ENCODE peak calls at places on chromosome 10, in four cellular contexts. X is K562, Q is upper lobe of left lung, Y is endothelial cell of umbilical vein. I is an unnamed sample.

GRCh38 chr10:99372546-99373271 is 43.6 kb downstream of the CNNM1 start:
- DNase-seq in Q (no peak), Y (no peak), X (no peak), I (no peak)

GRCh38 chr10:112675560-112676083 is 228.6 kb downstream of the VTI1A start:
- DNase-seq in X (peak), Y (no peak), Q (no peak), I (no peak)

GRCh38 chr10:119197921-119198320 is 9.4 kb upstream of the GRK5 start:
- DNase-seq in X (no peak), Q (no peak), Y (peak), I (no peak)

GRCh38 chr10:18532881-18533535 is 118.4 kb downstream of the NSUN6 start:
- DNase-seq in Q (no peak), Y (no peak), X (no peak), I (no peak)

GRCh38 chr10:121043124-121043849 is 192.1 kb downstream of the WDR11 start:
- DNase-seq in Q (peak), Y (no peak), X (no peak), I (no peak)

GRCh38 chr10:59678884-59679301 is 30.8 kb downstream of the SLC16A9 start:
- DNase-seq in Y (peak), X (no peak), Q (no peak), I (no peak)

GRCh38 chr10:91909178-91909677 is at the start of gene FGFBP3:
- DNase-seq in X (peak), Q (no peak), Y (no peak), I (no peak)

GRCh38 chr10:14926722-14927416 is 27.0 kb downstream of the DCLRE1C start:
- DNase-seq in Q (no peak), X (no peak), Y (no peak), I (no peak)

GRCh38 chr10:33134011-33134751 is 176.2 kb upstream of the ITGB1 start:
- DNase-seq in X (no peak), Y (peak), Q (no peak), I (no peak)

GRCh38 chr10:70649526-70649925 is 22.8 kb upstream of the ADAMTS14 start:
- DNase-seq in Y (no peak), Q (no peak), X (peak), I (no peak)

GRCh38 chr10:132329565-132330485 is 2.2 kb upstream of the LRRC27 start:
- DNase-seq in X (peak), Q (no peak), Y (peak), I (peak)

GRCh38 chr10:91345716-91346115 is 64.4 kb upstream of the HECTD2 start:
- DNase-seq in X (no peak), Q (no peak), Y (no peak), I (no peak)

GRCh38 chr10:86413046-86413728 is 46.6 kb upstream of the GRID1 start:
- DNase-seq in Y (no peak), Q (no peak), X (no peak), I (no peak)

GRCh38 chr10:46523881-46524470 is 32.5 kb downstream of the GPRIN2 start:
- DNase-seq in Q (no peak), Y (no peak), X (no peak), I (peak)

GRCh38 chr10:131000737-131001136 is 310.8 kb downstream of the TCERG1L start:
- DNase-seq in X (no peak), Q (no peak), Y (no peak), I (no peak)

GRCh38 chr10:7260912-7261700 is 149.7 kb downstream of the SFMBT2 start:
- DNase-seq in Q (no peak), Y (no peak), X (no peak), I (no peak)

GRCh38 chr10:45044290-45044689 is 43.6 kb downstream of the ZNF22 start:
- DNase-seq in Y (no peak), Q (no peak), X (no peak), I (no peak)

GRCh38 chr10:89090760-89091455 is 100.3 kb downstream of the FAS start:
- DNase-seq in Y (no peak), Q (no peak), X (no peak), I (no peak)

GRCh38 chr10:9579110-9579705 is 1438.5 kb upstream of the CELF2 start:
- DNase-seq in Y (no peak), X (no peak), Q (no peak), I (no peak)

GRCh38 chr10:112639291-112639690 is 192.3 kb downstream of the VTI1A start:
- DNase-seq in X (no peak), Y (no peak), Q (no peak), I (no peak)

GRCh38 chr10:125756853-125757487 is 18.7 kb downstream of the MMP21 start:
- DNase-seq in Y (peak), X (no peak), Q (no peak), I (no peak)

GRCh38 chr10:7258948-7259523 is 151.8 kb downstream of the SFMBT2 start:
- DNase-seq in Q (no peak), Y (no peak), X (no peak), I (no peak)

DNA sequence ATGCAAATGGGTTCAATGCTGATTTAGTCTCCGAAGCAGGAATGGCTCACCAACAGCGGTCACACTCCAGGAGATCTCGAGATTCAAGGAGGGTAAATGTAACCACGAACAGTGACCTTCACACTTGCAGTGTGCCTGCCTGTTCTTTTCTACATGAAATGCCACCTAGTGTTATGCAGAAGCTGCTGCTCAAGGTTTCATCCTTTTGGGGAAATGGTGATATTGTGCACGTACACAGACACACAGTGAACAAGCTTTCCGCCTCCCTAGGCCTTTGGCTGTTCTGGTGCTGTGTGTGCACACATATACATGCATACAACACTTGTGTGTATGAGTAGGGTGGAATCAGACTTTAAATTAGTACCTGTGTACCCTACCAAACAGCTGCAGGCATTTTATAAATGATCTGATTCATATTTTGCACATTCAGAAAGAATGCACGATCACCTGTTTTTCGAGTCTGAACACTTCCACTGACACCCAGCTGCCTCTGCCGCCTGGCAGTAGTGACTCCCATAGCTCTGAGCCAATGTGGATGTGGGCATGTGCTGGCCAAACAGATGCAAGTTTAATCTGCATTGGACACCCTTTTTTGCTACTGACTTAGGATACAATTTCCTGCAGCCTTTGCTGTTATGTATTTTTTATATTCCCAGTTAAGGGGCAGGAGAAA is 100.5 kb downstream of the TACC2 start:
- DNase-seq in Q (no peak), X (no peak), Y (no peak), I (no peak)
- H3K27ac ChIP-seq in Q (no peak), X (no peak), Y (no peak), I (no peak)

DNA sequence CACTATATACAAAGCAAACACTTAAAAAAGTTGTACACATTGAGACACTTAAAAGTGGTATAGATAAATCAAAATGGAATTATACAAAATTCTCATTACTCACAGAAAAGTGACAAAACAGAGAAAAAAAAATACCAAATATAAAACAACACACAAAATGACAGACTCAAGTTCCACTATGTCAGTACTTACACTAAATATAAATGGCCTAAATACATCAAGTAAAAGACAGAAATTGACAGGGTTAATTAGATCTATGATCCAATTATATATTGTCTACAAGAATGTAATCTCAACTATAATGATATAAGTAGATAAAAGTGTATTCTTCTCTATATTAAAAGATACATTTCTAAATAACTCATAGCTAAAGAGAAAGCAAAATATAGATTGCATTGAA is 401.6 kb upstream of the PFKP start:
- DNase-seq in X (no peak), Y (no peak), Q (no peak), I (no peak)
- TF ChIP-seq POLR2AphosphoS5 in X (no peak), Y (no peak), Q (no peak), I (no peak)

GRCh38 chr10:80453715-80454525 is at the start of gene TSPAN14:
- DNase-seq in Y (peak), Q (peak), X (peak), I (peak)
- TF ChIP-seq POLR2A in Y (peak), Q (peak), X (peak), I (peak)

GRCh38 chr10:124149681-124150080 is 56.3 kb upstream of the CHST15 start:
- DNase-seq in Y (no peak), Q (no peak), X (no peak), I (peak)
- H3K27ac ChIP-seq in Y (no peak), Q (no peak), X (no peak), I (no peak)

DNA sequence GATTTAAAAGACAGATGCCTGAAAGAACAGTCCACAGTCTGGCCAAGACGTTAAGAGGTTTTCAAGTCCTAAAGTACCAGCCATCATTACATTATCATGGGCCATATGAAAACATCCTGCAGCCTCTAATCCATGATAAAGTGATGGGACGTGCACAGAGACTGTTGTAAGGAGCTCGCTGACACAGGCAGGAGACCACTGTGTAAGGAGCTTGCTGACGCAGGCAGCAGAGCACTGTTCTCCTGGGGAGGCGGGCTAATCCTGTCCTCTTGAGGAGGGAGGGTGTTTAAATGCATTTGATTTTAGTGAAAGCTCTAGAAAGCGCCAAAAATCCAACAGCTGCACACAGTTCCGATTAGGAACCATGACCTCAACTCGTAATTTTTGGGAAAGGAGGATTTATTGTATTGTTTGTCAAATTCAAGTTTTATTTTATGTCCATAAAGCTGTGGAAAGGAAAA is 16.9 kb downstream of the SVIL start:
- DNase-seq in Y (no peak), Q (no peak), X (no peak), I (no peak)
- TF ChIP-seq POLR2AphosphoS5 in Y (no peak), Q (no peak), X (no peak), I (no peak)

DNA sequence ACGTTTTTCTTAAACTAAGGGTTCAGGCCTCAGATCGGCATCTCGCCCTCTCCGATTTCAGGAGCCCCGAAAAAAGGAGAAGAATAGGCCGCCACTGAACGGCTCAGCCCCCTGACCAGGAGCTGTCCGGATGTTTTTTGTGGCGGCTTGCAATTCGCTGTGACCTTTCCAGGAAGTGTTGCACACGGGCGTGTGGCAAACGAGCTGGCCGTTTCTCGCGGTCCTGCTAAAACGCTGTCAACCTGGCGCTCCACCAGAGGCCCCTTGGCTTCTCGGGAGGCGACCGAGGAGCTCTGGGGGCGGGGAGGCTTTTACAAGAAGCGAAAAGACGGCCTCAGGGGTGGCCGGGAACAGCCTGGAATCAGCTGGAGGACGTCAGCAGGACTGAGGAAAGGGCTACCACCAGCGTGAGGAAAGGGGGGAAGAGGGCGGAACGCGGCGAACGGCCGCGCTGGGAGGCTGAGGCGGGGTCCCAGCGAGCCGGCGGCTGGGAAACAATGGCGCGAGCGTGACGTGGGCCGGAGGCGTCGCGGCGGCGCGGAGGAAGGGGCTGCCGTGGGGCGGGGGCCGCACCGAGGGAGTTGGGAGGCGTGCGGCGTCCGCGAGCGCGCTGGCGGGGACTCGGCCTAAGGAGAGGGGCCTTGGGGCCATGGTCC is 493 bp downstream of the NT5C2 start:
- DNase-seq in X (peak), Y (peak), Q (no peak), I (peak)
- TF ChIP-seq POLR2A in X (peak), Y (peak), Q (peak), I (peak)

DNA sequence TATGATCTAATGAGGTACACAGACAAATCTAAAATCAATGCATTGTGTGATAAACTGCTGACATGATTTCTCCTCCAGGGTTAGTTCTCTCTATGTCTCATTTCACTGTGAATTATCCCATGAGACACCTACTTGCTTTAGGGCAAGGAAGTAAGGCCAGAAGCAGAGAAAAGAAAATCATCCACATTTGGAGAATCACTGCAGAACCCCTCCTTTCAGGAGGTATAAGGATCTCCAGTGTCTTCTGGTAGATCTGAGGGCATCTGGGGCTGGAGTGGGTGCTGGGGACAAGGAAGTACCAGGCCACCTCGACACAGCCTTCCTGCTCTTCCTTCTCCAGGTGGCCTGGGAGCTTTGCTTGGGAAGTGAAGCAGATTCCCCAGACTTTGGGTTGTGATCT is 12.3 kb upstream of the CAMK2G start:
- DNase-seq in Y (no peak), Q (no peak), X (no peak), I (no peak)
- H3K27ac ChIP-seq in Y (peak), Q (peak), X (no peak), I (peak)